ENCODE peak calls at places on chromosomes 5 and 9, in six cellular contexts. R, G, X, C, N and S are unnamed samples.

GRCh38 chr9:126613656-126614055 is at the start of gene LMX1B:
- DNase-seq in X (no peak), N (peak; percentile 62), C (no peak), R (peak; percentile 44), G (peak; percentile 56), S (peak; percentile 59)

GRCh38 chr5:89350684-89351083 is 467.7 kb upstream of the MEF2C start:
- DNase-seq in X (no peak), N (no peak), G (no peak), C (no peak), R (no peak), S (no peak)

GRCh38 chr5:168047669-168048111 is 243.8 kb upstream of the WWC1 start:
- DNase-seq in N (no peak), X (no peak), R (peak; percentile 66), C (no peak), G (peak; percentile 61), S (no peak)

GRCh38 chr5:173328896-173329369 is 719 bp upstream of the STC2 start:
- DNase-seq in R (no peak), N (peak; percentile 82), G (no peak), X (no peak), C (no peak), S (peak; percentile 84)

GRCh38 chr5:108143581-108143980 is 238.3 kb downstream of the FBXL17 start:
- DNase-seq in C (no peak), R (no peak), N (peak; percentile 73), G (no peak), X (no peak), S (peak; percentile 18)

GRCh38 chr9:81397735-81398381 is 291.5 kb downstream of the TLE1 start:
- DNase-seq in R (no peak), X (no peak), G (no peak), C (no peak), N (no peak), S (no peak)

GRCh38 chr9:20729545-20729944 is 45.5 kb downstream of the FOCAD start:
- DNase-seq in N (peak; percentile 41), C (no peak), R (no peak), X (no peak), G (no peak), S (peak; percentile 18)

GRCh38 chr9:134898319-134898718 is 17.7 kb downstream of the FCN2 start:
- DNase-seq in G (no peak), N (no peak), R (no peak), X (no peak), C (no peak), S (no peak)

GRCh38 chr9:124284940-124285441 is 27.2 kb downstream of the NEK6 start:
- DNase-seq in N (peak; percentile 96), G (no peak), C (no peak), R (no peak), X (no peak), S (no peak)

GRCh38 chr5:147854331-147854730 is 22.9 kb upstream of the SPINK1 start:
- DNase-seq in R (no peak), N (no peak), X (no peak), C (no peak), G (no peak), S (no peak)

GRCh38 chr5:53481887-53482716 is 1.7 kb downstream of the FST start:
- DNase-seq in R (peak; percentile 48), G (no peak), C (no peak), N (peak; percentile 85), X (peak; percentile 60), S (peak; percentile 79)

GRCh38 chr9:92266486-92266885 is 27.0 kb downstream of the IARS1 start:
- DNase-seq in C (no peak), G (peak; percentile 94), N (no peak), X (no peak), R (peak; percentile 9), S (no peak)

GRCh38 chr9:69773258-69773657 is 13.4 kb upstream of the PTAR1 start:
- DNase-seq in N (no peak), R (no peak), X (no peak), C (no peak), G (no peak), S (no peak)

GRCh38 chr5:93572773-93573626 is 8.0 kb downstream of the NR2F1-AS1 start:
- DNase-seq in R (no peak), X (no peak), G (peak; percentile 47), C (no peak), N (peak; percentile 52), S (no peak)

GRCh38 chr9:27851858-27852257 is 278.6 kb upstream of the C9orf72 start:
- DNase-seq in X (no peak), G (no peak), N (no peak), C (no peak), R (no peak), S (no peak)

GRCh38 chr9:114287763-114288232 is 35.1 kb upstream of the ORM1 start:
- DNase-seq in N (no peak), X (no peak), G (no peak), C (no peak), R (no peak), S (no peak)

GRCh38 chr9:114655689-114656088 is 1.9 kb downstream of the TEX53 start:
- DNase-seq in N (peak; percentile 85), X (no peak), G (no peak), R (no peak), C (no peak), S (peak; percentile 77)